ENCODE peak calls at places on chromosomes 3 and 15, in eight cellular contexts. One of them, this sample, is unnamed.

GRCh38 chr3:19931180-19931692 is 2.8 kb downstream of the EFHB start:
- DNase-seq in Ammon's horn: peak; percentile 54
- DNase-seq in mesothelial cell of epicardium: no peak
- DNase-seq in GM04504: no peak
- DNase-seq in smooth muscle cell of the brain vasculature: no peak
- DNase-seq in GM03348: no peak
- DNase-seq in activated T-cell treated with anti-CD3 and anti-CD28 coated beads, Interleukin-2, amount 50 U/mL, for 72 hours: peak; percentile 64
- DNase-seq in hypothalamus: no peak
- DNase-seq in this sample: peak; percentile 24

GRCh38 chr3:55511895-55512585 is 24.9 kb upstream of the WNT5A start:
- DNase-seq in Ammon's horn: no peak
- DNase-seq in mesothelial cell of epicardium: no peak
- DNase-seq in GM04504: peak; percentile 54
- DNase-seq in smooth muscle cell of the brain vasculature: no peak
- DNase-seq in GM03348: peak; percentile 71
- DNase-seq in activated T-cell treated with anti-CD3 and anti-CD28 coated beads, Interleukin-2, amount 50 U/mL, for 72 hours: no peak
- DNase-seq in hypothalamus: no peak
- DNase-seq in this sample: no peak

GRCh38 chr3:195078891-195079440 is 192.0 kb downstream of the XXYLT1 start:
- DNase-seq in Ammon's horn: no peak
- DNase-seq in mesothelial cell of epicardium: no peak
- DNase-seq in GM04504: no peak
- DNase-seq in smooth muscle cell of the brain vasculature: no peak
- DNase-seq in GM03348: no peak
- DNase-seq in activated T-cell treated with anti-CD3 and anti-CD28 coated beads, Interleukin-2, amount 50 U/mL, for 72 hours: no peak
- DNase-seq in hypothalamus: no peak
- DNase-seq in this sample: no peak

GRCh38 chr3:107753494-107753893 is 230.7 kb downstream of the BBX start:
- DNase-seq in Ammon's horn: peak; percentile 82
- DNase-seq in mesothelial cell of epicardium: no peak
- DNase-seq in GM04504: no peak
- DNase-seq in smooth muscle cell of the brain vasculature: no peak
- DNase-seq in GM03348: peak; percentile 27
- DNase-seq in activated T-cell treated with anti-CD3 and anti-CD28 coated beads, Interleukin-2, amount 50 U/mL, for 72 hours: no peak
- DNase-seq in hypothalamus: peak; percentile 3
- DNase-seq in this sample: no peak

GRCh38 chr3:115819785-115820384 is 196.6 kb downstream of the GAP43 start:
- DNase-seq in Ammon's horn: peak; percentile 92
- DNase-seq in mesothelial cell of epicardium: peak; percentile 39
- DNase-seq in GM04504: peak; percentile 71
- DNase-seq in smooth muscle cell of the brain vasculature: peak; percentile 80
- DNase-seq in GM03348: peak; percentile 77
- DNase-seq in activated T-cell treated with anti-CD3 and anti-CD28 coated beads, Interleukin-2, amount 50 U/mL, for 72 hours: peak; percentile 54
- DNase-seq in hypothalamus: peak; percentile 3
- DNase-seq in this sample: peak; percentile 51

GRCh38 chr3:38127611-38128302 is 9.2 kb downstream of the ACAA1 start:
- DNase-seq in Ammon's horn: no peak
- DNase-seq in mesothelial cell of epicardium: peak; percentile 9
- DNase-seq in GM04504: no peak
- DNase-seq in smooth muscle cell of the brain vasculature: no peak
- DNase-seq in GM03348: no peak
- DNase-seq in activated T-cell treated with anti-CD3 and anti-CD28 coated beads, Interleukin-2, amount 50 U/mL, for 72 hours: no peak
- DNase-seq in hypothalamus: no peak
- DNase-seq in this sample: no peak

GRCh38 chr3:127986803-127987202 is 65.4 kb upstream of the SEC61A1 start:
- DNase-seq in Ammon's horn: no peak
- DNase-seq in mesothelial cell of epicardium: no peak
- DNase-seq in GM04504: no peak
- DNase-seq in smooth muscle cell of the brain vasculature: no peak
- DNase-seq in GM03348: no peak
- DNase-seq in activated T-cell treated with anti-CD3 and anti-CD28 coated beads, Interleukin-2, amount 50 U/mL, for 72 hours: no peak
- DNase-seq in hypothalamus: no peak
- DNase-seq in this sample: no peak

GRCh38 chr3:55964491-55964980 is 477.4 kb upstream of the WNT5A start:
- DNase-seq in Ammon's horn: peak; percentile 20
- DNase-seq in mesothelial cell of epicardium: no peak
- DNase-seq in GM04504: no peak
- DNase-seq in smooth muscle cell of the brain vasculature: no peak
- DNase-seq in GM03348: no peak
- DNase-seq in activated T-cell treated with anti-CD3 and anti-CD28 coated beads, Interleukin-2, amount 50 U/mL, for 72 hours: no peak
- DNase-seq in hypothalamus: no peak
- DNase-seq in this sample: no peak

GRCh38 chr15:96428742-96429141 is 98.2 kb downstream of the NR2F2 start:
- DNase-seq in Ammon's horn: no peak
- DNase-seq in mesothelial cell of epicardium: no peak
- DNase-seq in GM04504: peak; percentile 81
- DNase-seq in smooth muscle cell of the brain vasculature: no peak
- DNase-seq in GM03348: peak; percentile 89
- DNase-seq in activated T-cell treated with anti-CD3 and anti-CD28 coated beads, Interleukin-2, amount 50 U/mL, for 72 hours: no peak
- DNase-seq in hypothalamus: no peak
- DNase-seq in this sample: no peak

GRCh38 chr15:93165737-93166136 is 76.7 kb upstream of the RGMA start:
- DNase-seq in Ammon's horn: no peak
- DNase-seq in mesothelial cell of epicardium: no peak
- DNase-seq in GM04504: no peak
- DNase-seq in smooth muscle cell of the brain vasculature: no peak
- DNase-seq in GM03348: no peak
- DNase-seq in activated T-cell treated with anti-CD3 and anti-CD28 coated beads, Interleukin-2, amount 50 U/mL, for 72 hours: no peak
- DNase-seq in hypothalamus: no peak
- DNase-seq in this sample: no peak

GRCh38 chr3:78857494-78858111 is 910.2 kb downstream of the ROBO1 start:
- DNase-seq in Ammon's horn: no peak
- DNase-seq in mesothelial cell of epicardium: no peak
- DNase-seq in GM04504: no peak
- DNase-seq in smooth muscle cell of the brain vasculature: no peak
- DNase-seq in GM03348: no peak
- DNase-seq in activated T-cell treated with anti-CD3 and anti-CD28 coated beads, Interleukin-2, amount 50 U/mL, for 72 hours: no peak
- DNase-seq in hypothalamus: no peak
- DNase-seq in this sample: no peak

GRCh38 chr15:57356636-57357035 is 19.7 kb upstream of the CGNL1 start:
- DNase-seq in Ammon's horn: no peak
- DNase-seq in mesothelial cell of epicardium: no peak
- DNase-seq in GM04504: peak; percentile 28
- DNase-seq in smooth muscle cell of the brain vasculature: no peak
- DNase-seq in GM03348: peak; percentile 52
- DNase-seq in activated T-cell treated with anti-CD3 and anti-CD28 coated beads, Interleukin-2, amount 50 U/mL, for 72 hours: no peak
- DNase-seq in hypothalamus: no peak
- DNase-seq in this sample: no peak

GRCh38 chr3:28136607-28137216 is 104.7 kb upstream of the CMC1 start:
- DNase-seq in Ammon's horn: no peak
- DNase-seq in mesothelial cell of epicardium: no peak
- DNase-seq in GM04504: no peak
- DNase-seq in smooth muscle cell of the brain vasculature: no peak
- DNase-seq in GM03348: no peak
- DNase-seq in activated T-cell treated with anti-CD3 and anti-CD28 coated beads, Interleukin-2, amount 50 U/mL, for 72 hours: no peak
- DNase-seq in hypothalamus: no peak
- DNase-seq in this sample: no peak

This sample was measured in naive B cell.